ENCODE peak calls at places on chromosomes 4 and X, in six cellular contexts. E, K, U, W, J and C are unnamed samples.

GRCh38 chr4:99945718-99946345 is 586 bp downstream of the DNAJB14 start:
- DNase-seq in E (peak), K (no peak), U (peak), W (peak), J (peak), C (peak)

GRCh38 chr4:123858465-123858864 is 461.9 kb downstream of the SPRY1 start:
- DNase-seq in E (no peak), K (no peak), U (no peak), W (no peak), J (no peak), C (no peak)

GRCh38 chr4:76723373-76723772 is 174.6 kb downstream of the SOWAHB start:
- DNase-seq in E (peak), K (no peak), U (no peak), W (no peak), J (no peak), C (no peak)

GRCh38 chr4:181661090-181661489 is 582.1 kb upstream of the TENM3 start:
- DNase-seq in E (no peak), K (no peak), U (no peak), W (no peak), J (no peak), C (no peak)

GRCh38 chr4:85942107-85942506 is 417.7 kb downstream of the MAPK10 start:
- DNase-seq in E (no peak), K (no peak), U (no peak), W (no peak), J (no peak), C (no peak)

GRCh38 chrX:130247996-130248395 is 20.7 kb downstream of the ZNF280C start:
- DNase-seq in E (no peak), K (no peak), U (no peak), W (no peak), J (no peak), C (no peak)

GRCh38 chr4:86935833-86936721 is 1.3 kb downstream of the AFF1 start:
- DNase-seq in E (peak), K (peak), U (peak), W (peak), J (peak), C (peak)

GRCh38 chr4:26343041-26343403 is 22.2 kb downstream of the RBPJ start:
- DNase-seq in E (no peak), K (no peak), U (no peak), W (no peak), J (no peak), C (no peak)

GRCh38 chr4:124748965-124749364 is 36.4 kb upstream of the ANKRD50 start:
- DNase-seq in E (no peak), K (no peak), U (no peak), W (no peak), J (no peak), C (no peak)

GRCh38 chrX:96372313-96373046 is 312.2 kb upstream of the DIAPH2 start:
- DNase-seq in E (peak), K (no peak), U (peak), W (peak), J (no peak), C (peak)

GRCh38 chr4:175971393-175972179 is 94.1 kb upstream of the WDR17 start:
- DNase-seq in E (no peak), K (no peak), U (no peak), W (no peak), J (no peak), C (no peak)
- TF ChIP-seq MYC in E (no peak), K (no peak), U (no peak), W (no peak), J (no peak), C (no peak)

GRCh38 chr4:73988096-73988495 is at the start of gene PPBP:
- DNase-seq in E (no peak), K (no peak), U (no peak), W (no peak), J (no peak), C (peak)
- TF ChIP-seq MAX in E (no peak), K (no peak), U (no peak), W (no peak), J (no peak), C (no peak)

GRCh38 chr4:14841801-14842748 is 160.2 kb upstream of the CPEB2 start:
- DNase-seq in E (peak), K (no peak), U (no peak), W (no peak), J (no peak), C (peak)
- TF ChIP-seq POLR2A in E (no peak), K (no peak), U (no peak), W (no peak), J (no peak), C (no peak)

GRCh38 chrX:44903842-44904530 is 31.0 kb downstream of the KDM6A start:
- DNase-seq in E (no peak), K (no peak), U (no peak), W (no peak), J (no peak), C (no peak)
- TF ChIP-seq MYC in E (no peak), K (no peak), U (no peak), W (no peak), J (no peak), C (no peak)

DNA sequence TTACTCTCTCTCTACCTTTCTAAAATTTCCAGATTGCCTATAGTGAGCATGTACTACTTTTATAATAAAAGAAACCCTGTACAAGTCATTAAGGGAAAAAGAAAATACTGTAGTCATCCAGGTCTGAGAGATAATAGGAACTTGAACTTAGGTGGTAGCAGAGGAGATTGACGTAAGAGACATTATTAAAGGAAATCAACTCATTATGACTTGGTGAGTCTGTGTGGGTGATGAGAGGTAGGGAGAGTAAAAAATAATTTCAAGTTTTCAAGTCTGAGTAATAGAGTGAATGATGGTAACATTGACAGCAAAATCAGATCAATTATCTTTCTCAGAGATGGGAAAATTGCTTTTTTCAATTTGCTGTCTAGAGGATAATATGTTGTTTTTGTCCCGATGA is 44.0 kb upstream of the ZCCHC12 start:
- DNase-seq in E (no peak), K (no peak), U (no peak), W (no peak), J (no peak), C (no peak)
- TF ChIP-seq MAX in E (no peak), K (no peak), U (no peak), W (no peak), J (no peak), C (no peak)

GRCh38 chr4:110610940-110611785 is 11.7 kb downstream of the PITX2 start:
- DNase-seq in E (peak), K (no peak), U (no peak), W (no peak), J (no peak), C (no peak)
- TF ChIP-seq POLR2A in E (no peak), K (no peak), U (no peak), W (no peak), J (no peak), C (no peak)

GRCh38 chr4:22029803-22030202 is 81.2 kb upstream of the KCNIP4 start:
- DNase-seq in E (no peak), K (no peak), U (no peak), W (no peak), J (no peak), C (no peak)
- TF ChIP-seq MYC in E (no peak), K (no peak), U (no peak), W (no peak), J (no peak), C (no peak)

DNA sequence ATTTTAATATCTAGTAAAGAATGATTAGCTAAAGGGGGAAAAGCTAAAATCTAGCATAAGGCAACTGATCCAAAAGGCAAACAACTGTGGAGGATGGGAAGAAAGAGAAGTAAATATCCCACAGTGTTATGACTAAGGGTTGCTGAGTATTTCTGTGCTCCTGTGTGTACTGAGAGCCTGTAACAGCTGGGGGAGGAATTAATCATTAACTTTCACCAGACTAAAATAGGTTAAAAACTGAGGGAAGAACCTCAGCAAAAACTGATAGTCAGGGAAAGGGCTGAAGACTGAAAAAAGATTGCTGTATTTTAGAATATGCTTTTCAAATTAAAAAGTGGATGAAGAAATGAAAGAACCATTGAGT is 365.9 kb downstream of the CXXC4 start:
- DNase-seq in E (peak), K (no peak), U (no peak), W (peak), J (no peak), C (no peak)
- TF ChIP-seq MAX in E (no peak), K (no peak), U (no peak), W (no peak), J (no peak), C (no peak)

DNA sequence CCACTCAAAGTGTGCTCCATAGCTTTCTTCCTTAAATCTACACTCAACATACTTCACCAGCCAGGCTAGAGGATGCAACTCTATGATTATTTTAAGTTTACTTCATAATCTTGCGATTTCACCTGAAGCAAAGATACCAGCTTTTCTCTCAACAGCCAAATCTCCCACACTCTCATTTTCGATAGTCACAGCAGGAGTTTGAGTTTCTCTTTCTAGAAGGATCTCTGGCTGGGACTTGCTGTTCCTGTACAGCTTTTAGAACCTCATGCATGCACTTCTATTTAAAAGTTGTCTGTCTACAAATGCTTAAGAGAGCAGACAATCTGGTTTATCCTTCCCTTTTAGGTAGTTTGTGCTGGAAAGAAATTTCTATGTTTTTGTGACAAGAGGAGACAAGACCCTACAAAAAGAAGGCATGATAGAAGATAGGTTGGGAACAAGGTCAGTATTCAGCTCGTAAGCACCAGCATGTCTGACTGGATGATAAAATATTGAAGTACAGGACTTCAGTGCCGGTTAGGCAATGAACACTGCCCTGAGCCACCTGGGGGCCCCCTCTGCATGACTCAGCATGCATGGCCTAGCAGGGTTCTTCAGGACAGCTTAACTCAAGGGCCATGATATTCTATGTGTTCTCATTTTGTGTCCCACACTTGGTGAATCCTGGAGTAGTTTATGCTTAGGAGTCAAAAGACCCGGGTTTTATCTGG is 65.6 kb downstream of the ATXN3L start:
- DNase-seq in E (peak), K (peak), U (peak), W (peak), J (peak), C (peak)
- TF ChIP-seq POLR2A in E (no peak), K (no peak), U (no peak), W (no peak), J (no peak), C (no peak)